ENCODE peak calls at places on chromosomes 12 and 14, in six cellular contexts. G is K562, P is lung microvascular endothelial cell, R is left cardiac atrium, L is prostate gland, Q is kidney glomerular epithelial cell. H is an unnamed sample.

GRCh38 chr14:49306152-49306751 is 279.9 kb downstream of the RPS29 start:
- DNase-seq in G (peak), P (no peak), R (no peak), L (no peak), Q (peak), H (no peak)

GRCh38 chr12:45216297-45216982 is 545 bp downstream of the ANO6 start:
- DNase-seq in G (peak), P (peak), R (peak), L (peak), Q (peak), H (peak)

GRCh38 chr12:54417712-54418440 is 1.2 kb downstream of the ITGA5 start:
- DNase-seq in G (peak), P (no peak), R (peak), L (no peak), Q (no peak), H (no peak)

GRCh38 chr12:108560321-108560721 is 652 bp downstream of the SART3 start:
- DNase-seq in G (no peak), P (peak), R (no peak), L (no peak), Q (no peak), H (no peak)

GRCh38 chr12:48028541-48029400 is 24.5 kb upstream of the COL2A1 start:
- DNase-seq in G (no peak), P (no peak), R (no peak), L (no peak), Q (peak), H (no peak)

GRCh38 chr14:46769292-46769691 is 117.7 kb upstream of the RPL10L start:
- DNase-seq in G (no peak), P (no peak), R (no peak), L (no peak), Q (no peak), H (no peak)

GRCh38 chr12:113552760-113553159 is 81.1 kb upstream of the LHX5 start:
- DNase-seq in G (no peak), P (no peak), R (no peak), L (no peak), Q (no peak), H (no peak)

GRCh38 chr12:121087467-121088207 is 45.0 kb upstream of the P2RX7 start:
- DNase-seq in G (no peak), P (no peak), R (no peak), L (no peak), Q (no peak), H (no peak)

GRCh38 chr14:92649934-92650545 is 98.4 kb downstream of the LGMN start:
- DNase-seq in G (no peak), P (no peak), R (peak), L (peak), Q (no peak), H (peak)

GRCh38 chr14:102016420-102017090 is 52.2 kb downstream of the DYNC1H1 start:
- DNase-seq in G (no peak), P (no peak), R (no peak), L (no peak), Q (no peak), H (no peak)

GRCh38 chr12:50934981-50935807 is 17.1 kb upstream of the HIGD1C start:
- DNase-seq in G (no peak), P (peak), R (no peak), L (no peak), Q (no peak), H (no peak)

GRCh38 chr12:104121001-104121400 is 17.0 kb downstream of the NFYB start:
- DNase-seq in G (no peak), P (peak), R (no peak), L (no peak), Q (peak), H (no peak)

GRCh38 chr12:127943481-127944210 is 323.3 kb upstream of the TMEM132C start:
- DNase-seq in G (no peak), P (no peak), R (no peak), L (no peak), Q (no peak), H (peak)

GRCh38 chr12:49798934-49799333 is 29.3 kb downstream of the NCKAP5L start:
- DNase-seq in G (no peak), P (no peak), R (no peak), L (no peak), Q (no peak), H (no peak)

GRCh38 chr12:6957741-6958608 is 6.8 kb downstream of the PTPN6 start:
- DNase-seq in G (no peak), P (no peak), R (no peak), L (no peak), Q (no peak), H (peak)

GRCh38 chr12:7019043-7019569 is 830 bp upstream of the LPCAT3 start:
- DNase-seq in G (no peak), P (no peak), R (no peak), L (no peak), Q (no peak), H (no peak)

H was measured in mucosa of descending colon.